ENCODE peak calls at places on chromosomes 3 and 15, in four cellular contexts. W is iPS DF 6.9, X is psoas muscle, S is aorta. H is an unnamed sample. For H3K4me1 and H3K9me3, the result is how much of the 10 kb centered on the place peaks cover.

GRCh38 chr3:99686955-99687612 is 48.7 kb downstream of the COL8A1 start:
- DNase-seq in W (peak), X (peak), S (peak), H (no peak)

GRCh38 chr3:14857506-14857905 is 38.7 kb downstream of the FGD5 start:
- DNase-seq in W (no peak), X (no peak), S (no peak), H (no peak)

GRCh38 chr3:23949784-23950183 is 4.7 kb downstream of the NR1D2 start:
- DNase-seq in W (no peak), X (peak), S (peak), H (no peak)

GRCh38 chr15:69904296-69904560 is 193.5 kb downstream of the TLE3 start:
- DNase-seq in W (no peak), X (no peak), S (no peak), H (no peak)

GRCh38 chr3:179321585-179322322 is 1.1 kb upstream of the ZNF639 start:
- DNase-seq in W (peak), X (no peak), S (no peak), H (no peak)

GRCh38 chr3:155805204-155805801 is 775 bp downstream of the C3orf33 start:
- DNase-seq in W (no peak), X (peak), S (no peak), H (peak)

GRCh38 chr3:132448211-132448961 is 31.1 kb downstream of the DNAJC13 start:
- DNase-seq in W (no peak), X (no peak), S (peak), H (no peak)

GRCh38 chr3:170476291-170476690 is 57.6 kb downstream of the CLDN11 start:
- DNase-seq in W (no peak), X (no peak), S (no peak), H (no peak)

GRCh38 chr3:128427872-128428822 is 38.5 kb downstream of the DNAJB8 start:
- DNase-seq in W (no peak), X (peak), S (no peak), H (no peak)

GRCh38 chr15:97248376-97248775 is 712.1 kb upstream of the ARRDC4 start:
- DNase-seq in W (no peak), X (no peak), S (no peak), H (no peak)

GRCh38 chr15:80242132-80242769 is 9.8 kb downstream of the CTXND1 start:
- DNase-seq in W (peak), X (no peak), S (no peak), H (no peak)

GRCh38 chr15:70271422-70272088 is 173.8 kb upstream of the TLE3 start:
- DNase-seq in W (no peak), X (no peak), S (peak), H (no peak)

GRCh38 chr3:98972720-98973119 is 71.2 kb upstream of the DCBLD2 start:
- DNase-seq in W (no peak), X (no peak), S (no peak), H (no peak)

GRCh38 chr3:184380210-184380626 is 364 bp downstream of the CHRD start:
- DNase-seq in W (no peak), X (peak), S (peak), H (no peak)

GRCh38 chr3:69547457-69548014 is 161.6 kb upstream of the FRMD4B start:
- DNase-seq in W (no peak), X (no peak), S (no peak), H (no peak)

GRCh38 chr3:38297947-38298711 is 16.0 kb downstream of the SLC22A14 start:
- DNase-seq in W (no peak), X (no peak), S (no peak), H (no peak)

GRCh38 chr3:182617511-182617910 is 175.8 kb upstream of the ATP11B start:
- DNase-seq in W (no peak), X (no peak), S (no peak), H (no peak)

GRCh38 chr3:152405915-152406802 is 137.4 kb downstream of the MBNL1 start:
- DNase-seq in W (no peak), X (no peak), S (no peak), H (no peak)

GRCh38 chr15:81310480-81310879 is 13.5 kb downstream of the STARD5 start:
- DNase-seq in W (no peak), X (no peak), S (no peak), H (no peak)
- H3K4me1 ChIP-seq in W (under half), X (under half), S (under half), H (half or more)

GRCh38 chr15:26620528-26620927 is 152.3 kb downstream of the GABRB3 start:
- DNase-seq in W (no peak), X (no peak), S (no peak), H (no peak)
- H3K9me3 ChIP-seq in W (under half), X (under half), S (under half), H (under half)

GRCh38 chr15:47742334-47742733 is 25.0 kb downstream of the SEMA6D start:
- DNase-seq in W (no peak), X (no peak), S (no peak), H (no peak)
- H3K4me1 ChIP-seq in W (under half), X (under half), S (under half), H (under half)

GRCh38 chr15:95616306-95616705 is 714.2 kb upstream of the NR2F2 start:
- DNase-seq in W (no peak), X (no peak), S (no peak), H (no peak)
- H3K9me3 ChIP-seq in W (under half), X (under half), S (under half), H (under half)

GRCh38 chr3:48225587-48225986 is 2.3 kb downstream of the CAMP start:
- DNase-seq in W (no peak), X (no peak), S (no peak), H (no peak)
- H3K4me1 ChIP-seq in W (under half), X (under half), S (under half), H (under half)